ENCODE peak calls at places on chromosomes 1 and 21, in seven cellular contexts. O is heart right ventricle, Q is endothelial cell, C is cardiac fibroblast, D is MM.1S, K is hepatocyte, F is GM12865. A is an unnamed sample.

GRCh38 chr1:37890378-37891014 is 31.1 kb upstream of the MTF1 start:
- DNase-seq in C (peak; percentile 68), O (no peak), K (peak; percentile 58), Q (no peak), D (no peak), F (peak; percentile 64), A (no peak)

GRCh38 chr1:22776051-22776611 is 65.5 kb downstream of the EPHB2 start:
- DNase-seq in D (no peak), Q (no peak), C (no peak), O (no peak), F (no peak), K (no peak), A (no peak)

GRCh38 chr1:18407166-18408045 is 73.3 kb upstream of the KLHDC7A start:
- DNase-seq in K (no peak), Q (no peak), O (no peak), F (no peak), C (no peak), D (no peak), A (no peak)

GRCh38 chr1:14140800-14141526 is 441.0 kb downstream of the PRDM2 start:
- DNase-seq in Q (no peak), O (peak; percentile 75), C (no peak), D (no peak), F (no peak), K (peak; percentile 37), A (no peak)

GRCh38 chr1:193614817-193615216 is 428.4 kb upstream of the B3GALT2 start:
- DNase-seq in F (peak; percentile 42), Q (no peak), D (no peak), O (no peak), C (peak; percentile 70), K (no peak), A (no peak)

GRCh38 chr1:154176341-154176740 is 15.6 kb downstream of the TPM3 start:
- DNase-seq in K (peak; percentile 41), F (no peak), O (no peak), D (no peak), C (peak; percentile 83), Q (no peak), A (no peak)

GRCh38 chr1:54738244-54738643 is 22.6 kb downstream of the TTC4 start:
- DNase-seq in K (no peak), D (no peak), Q (no peak), C (no peak), F (no peak), O (no peak), A (no peak)

GRCh38 chr1:50109647-50110075 is 941 bp downstream of the ELAVL4 start:
- DNase-seq in K (no peak), F (no peak), Q (no peak), O (no peak), D (no peak), C (no peak), A (no peak)

GRCh38 chr1:223331929-223332328 is 32.0 kb downstream of the SUSD4 start:
- DNase-seq in F (no peak), O (no peak), C (peak; percentile 24), Q (no peak), K (no peak), D (no peak), A (no peak)

GRCh38 chr1:245180496-245180895 is 25.7 kb downstream of the KIF26B start:
- DNase-seq in F (peak; percentile 14), D (peak; percentile 82), Q (peak; percentile 25), K (no peak), O (no peak), C (no peak), A (no peak)

GRCh38 chr1:31434979-31435378 is 22.0 kb downstream of the SERINC2 start:
- DNase-seq in O (no peak), C (no peak), D (no peak), F (no peak), K (no peak), Q (no peak), A (no peak)

GRCh38 chr21:34345091-34345871 is 18.5 kb upstream of the KCNE2 start:
- DNase-seq in F (no peak), K (no peak), Q (no peak), O (no peak), C (peak; percentile 33), D (no peak), A (no peak)

GRCh38 chr1:21022279-21023040 is 154.2 kb downstream of the EIF4G3 start:
- DNase-seq in F (peak; percentile 83), Q (no peak), D (peak; percentile 90), C (peak; percentile 99), K (peak; percentile 93), O (no peak), A (no peak)

GRCh38 chr1:38246955-38247952 is 200.7 kb upstream of the POU3F1 start:
- DNase-seq in O (no peak), Q (no peak), C (peak; percentile 31), D (no peak), K (peak; percentile 67), F (no peak), A (no peak)

GRCh38 chr1:99482750-99483149 is 163.2 kb upstream of the PALMD start:
- DNase-seq in D (no peak), O (no peak), Q (no peak), C (no peak), K (no peak), F (no peak), A (no peak)

GRCh38 chr21:41780337-41781046 is 13.6 kb upstream of the RIPK4 start:
- DNase-seq in C (no peak), Q (no peak), K (no peak), O (no peak), D (no peak), F (no peak), A (no peak)

GRCh38 chr1:9198538-9199361 is 35.8 kb upstream of the H6PD start:
- DNase-seq in Q (peak; percentile 63), F (no peak), O (peak; percentile 48), D (no peak), K (peak; percentile 71), C (peak; percentile 44), A (peak; percentile 38)

GRCh38 chr21:35521293-35521692 is 472.2 kb upstream of the RUNX1 start:
- DNase-seq in D (no peak), C (no peak), O (no peak), Q (no peak), K (no peak), F (no peak), A (no peak)

GRCh38 chr1:186950547-186950946 is 121.8 kb downstream of the PLA2G4A start:
- DNase-seq in F (no peak), K (no peak), Q (no peak), O (no peak), C (peak; percentile 76), D (no peak), A (no peak)

GRCh38 chr1:12407050-12407961 is 177.5 kb downstream of the VPS13D start:
- DNase-seq in O (no peak), F (peak; percentile 28), K (peak; percentile 62), C (peak; percentile 78), D (no peak), Q (no peak), A (no peak)

GRCh38 chr21:17858764-17859163 is 39.6 kb upstream of the C21orf91 start:
- DNase-seq in C (no peak), F (no peak), D (no peak), K (no peak), O (no peak), Q (no peak), A (no peak)
- TF ChIP-seq CTCF in C (no peak), F (no peak), D (no peak), K (no peak), O (no peak), Q (no peak), A (no peak)

GRCh38 chr1:183234660-183235476 is 48.8 kb downstream of the LAMC2 start:
- DNase-seq in Q (peak; percentile 49), C (peak; percentile 98), O (peak; percentile 34), F (no peak), D (no peak), K (peak; percentile 80), A (no peak)
- TF ChIP-seq CTCF in Q (peak; percentile 86), C (peak; percentile 81), O (peak; percentile 61), F (peak; percentile 45), D (peak; percentile 42), K (peak; percentile 70), A (peak; percentile 82)

GRCh38 chr1:100902365-100902764 is 6.5 kb downstream of the SLC30A7 start:
- DNase-seq in D (no peak), Q (no peak), C (no peak), K (no peak), O (no peak), F (no peak), A (no peak)
- TF ChIP-seq CTCF in D (no peak), Q (no peak), C (no peak), K (no peak), O (no peak), F (no peak), A (no peak)

DNA sequence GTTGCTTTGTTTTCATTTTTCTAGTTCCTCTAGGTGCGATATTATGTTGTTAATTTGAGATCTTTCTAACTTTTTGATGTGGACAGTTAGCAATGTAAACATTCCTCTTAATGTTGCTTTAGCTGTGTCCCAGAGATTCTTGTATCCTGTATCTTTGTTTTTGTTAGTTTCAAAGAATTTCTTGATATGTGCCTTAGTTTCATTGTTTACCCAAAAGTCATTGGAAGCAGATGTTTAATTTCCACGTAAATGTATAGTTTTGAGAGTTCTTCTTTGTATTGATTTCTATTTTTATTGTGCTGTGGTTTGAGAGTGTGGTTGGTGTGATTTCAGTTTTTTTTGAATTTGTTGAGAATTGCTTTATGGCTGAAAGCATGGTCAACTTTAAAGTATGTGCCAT is 319.4 kb downstream of the PTBP2 start:
- DNase-seq in C (peak; percentile 10), K (no peak), Q (no peak), D (no peak), O (no peak), F (no peak), A (no peak)
- TF ChIP-seq CTCF in C (no peak), K (no peak), Q (no peak), D (no peak), O (no peak), F (no peak), A (no peak)

DNA sequence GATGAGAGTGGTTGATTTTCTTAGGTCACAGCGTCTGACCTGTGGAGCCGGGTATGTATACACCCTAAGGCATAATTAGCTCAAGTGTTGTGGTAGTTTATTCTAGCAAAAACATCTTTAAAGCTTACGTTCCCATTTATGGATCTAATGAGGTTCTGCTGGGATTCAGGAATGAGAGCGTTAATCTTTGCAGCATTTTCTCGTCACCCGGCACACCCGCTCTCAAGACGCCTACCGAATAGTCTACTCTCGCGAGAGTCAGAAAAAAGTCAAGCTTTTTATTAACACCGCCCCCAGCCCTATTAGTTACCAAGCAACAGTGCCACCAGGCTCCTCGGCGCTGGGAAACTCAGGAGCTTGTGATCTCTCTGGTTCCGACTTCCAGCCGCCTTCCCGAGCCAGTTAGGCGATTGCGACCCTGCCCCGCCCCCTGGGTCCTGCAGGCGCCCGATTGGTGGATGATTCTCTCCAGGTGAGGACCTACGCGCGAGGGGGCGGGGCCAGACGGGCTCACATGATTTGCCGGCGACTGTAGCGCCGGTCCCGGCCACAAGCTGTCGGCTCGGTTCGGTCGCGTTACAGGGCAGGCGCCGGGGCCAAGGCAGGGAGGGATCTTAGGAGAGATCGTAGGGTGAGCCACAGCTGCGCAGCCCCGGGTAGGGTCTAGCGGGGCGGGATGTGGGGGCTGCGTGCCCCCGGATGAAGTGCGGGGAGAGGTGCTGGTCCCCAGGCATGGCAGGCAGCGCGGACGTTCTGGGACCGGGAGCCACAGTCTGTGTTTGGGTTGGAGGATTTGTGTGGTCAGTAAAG is at the start of gene PFKFB2:
- DNase-seq in C (peak; percentile 93), K (peak; percentile 99), O (peak; percentile 94), D (peak; percentile 98), F (peak; percentile 93), Q (peak; percentile 95), A (peak; percentile 99)
- TF ChIP-seq CTCF in C (peak; percentile 0), K (no peak), O (peak; percentile 25), D (peak; percentile 24), F (peak; percentile 6), Q (peak; percentile 14), A (peak; percentile 29)